ENCODE peak calls at places on chromosome 2, in nine cellular contexts. R is NCI-H524; T is brain microvascular endothelial cell; J is spleen; B is KBM-7; F is stimulated activated CD4-positive, alpha-beta T cell treated with anti-CD3 and anti-CD28 coated beads, Interleukin-15, amount 100 ng/mL, for 1 hour; G is NT2/D1; M is kidney tubule cell; C is central memory CD4-positive, alpha-beta T cell. E is an unnamed sample.

GRCh38 chr2:160816916-160817315 is 323.3 kb upstream of the RBMS1 start:
- DNase-seq in F (no peak), T (no peak), C (no peak), G (no peak), R (peak), B (no peak), M (no peak), J (no peak), E (no peak)

GRCh38 chr2:27715318-27716165 is 51.9 kb downstream of the SLC4A1AP start:
- DNase-seq in T (peak), C (peak), R (peak), G (no peak), M (peak), F (no peak), B (peak), J (no peak), E (peak)

GRCh38 chr2:184597571-184597980 is 753 bp upstream of the ZNF804A start:
- DNase-seq in G (no peak), R (peak), J (peak), M (no peak), B (peak), C (no peak), T (peak), F (no peak), E (no peak)

GRCh38 chr2:235274010-235274409 is 219.8 kb upstream of the AGAP1 start:
- DNase-seq in B (no peak), R (no peak), T (no peak), C (no peak), M (peak), J (no peak), G (no peak), F (no peak), E (no peak)

GRCh38 chr2:29495536-29495935 is 380.3 kb downstream of the CLIP4 start:
- DNase-seq in G (no peak), B (no peak), C (no peak), T (no peak), R (no peak), M (peak), J (no peak), F (no peak), E (no peak)

GRCh38 chr2:32838949-32839348 is 107.8 kb upstream of the LTBP1 start:
- DNase-seq in F (no peak), B (no peak), J (no peak), C (no peak), G (no peak), T (no peak), R (no peak), M (no peak), E (no peak)

GRCh38 chr2:132668189-132668833 is 1.7 kb downstream of the LYPD1 start:
- DNase-seq in M (peak), J (no peak), T (peak), C (no peak), B (no peak), R (peak), G (no peak), F (no peak), E (peak)

GRCh38 chr2:64548795-64549194 is 24.7 kb downstream of the AFTPH start:
- DNase-seq in J (no peak), B (no peak), T (no peak), F (no peak), M (peak), G (no peak), R (no peak), C (no peak), E (no peak)

GRCh38 chr2:225534697-225535096 is 135.2 kb downstream of the NYAP2 start:
- DNase-seq in T (no peak), R (no peak), F (no peak), B (no peak), C (no peak), G (no peak), M (no peak), J (no peak), E (no peak)

GRCh38 chr2:231222318-231223000 is 24.0 kb downstream of the ARMC9 start:
- DNase-seq in C (no peak), G (no peak), M (peak), B (no peak), J (no peak), R (no peak), F (no peak), T (peak), E (no peak)

GRCh38 chr2:109066917-109067828 is 61.8 kb upstream of the SH3RF3 start:
- DNase-seq in C (no peak), M (no peak), J (peak), T (no peak), B (no peak), R (no peak), G (no peak), F (no peak), E (no peak)

GRCh38 chr2:137910641-137911040 is 53.6 kb upstream of the HNMT start:
- DNase-seq in G (no peak), F (no peak), R (peak), J (no peak), B (peak), T (no peak), C (no peak), M (peak), E (no peak)

GRCh38 chr2:182554950-182555349 is 128.1 kb upstream of the PDE1A start:
- DNase-seq in R (no peak), J (no peak), F (no peak), G (no peak), M (no peak), T (no peak), C (no peak), B (no peak), E (no peak)

GRCh38 chr2:135600915-135601314 is 69.6 kb downstream of the R3HDM1 start:
- DNase-seq in G (no peak), J (no peak), T (no peak), F (no peak), R (no peak), C (no peak), B (peak), M (no peak), E (no peak)

GRCh38 chr2:225064928-225065327 is 22.7 kb upstream of the DOCK10 start:
- DNase-seq in B (no peak), C (no peak), T (no peak), R (no peak), J (no peak), M (no peak), G (no peak), F (no peak), E (no peak)

GRCh38 chr2:48940606-48941005 is 185.1 kb upstream of the LHCGR start:
- DNase-seq in G (no peak), B (no peak), T (peak), F (no peak), M (no peak), C (no peak), J (no peak), R (peak), E (no peak)

GRCh38 chr2:19059076-19059475 is 299.3 kb downstream of the OSR1 start:
- DNase-seq in C (no peak), R (no peak), F (no peak), M (peak), J (no peak), B (no peak), G (peak), T (no peak), E (no peak)

GRCh38 chr2:215409331-215410127 is 26.3 kb downstream of the FN1 start:
- DNase-seq in F (no peak), C (no peak), M (peak), B (no peak), R (no peak), G (no peak), T (peak), J (no peak), E (no peak)

GRCh38 chr2:33530614-33531344 is 54.3 kb downstream of the RASGRP3 start:
- DNase-seq in R (no peak), T (no peak), C (no peak), F (no peak), M (no peak), J (no peak), B (no peak), G (no peak), E (no peak)

GRCh38 chr2:95158891-95159619 is 593 bp downstream of the ZNF514 start:
- DNase-seq in R (peak), G (no peak), B (peak), F (no peak), C (no peak), M (peak), J (peak), T (peak), E (peak)

GRCh38 chr2:20675701-20676352 is 8.9 kb downstream of the GDF7 start:
- DNase-seq in G (no peak), C (no peak), B (peak), F (no peak), T (no peak), R (peak), J (peak), M (peak), E (no peak)

GRCh38 chr2:96499061-96499960 is 5.8 kb downstream of the NEURL3 start:
- DNase-seq in T (no peak), R (no peak), F (no peak), B (no peak), M (no peak), C (no peak), G (no peak), J (no peak), E (no peak)

GRCh38 chr2:98771771-98772521 is 41.0 kb upstream of the MGAT4A start:
- DNase-seq in B (peak), T (peak), C (peak), J (peak), G (no peak), M (no peak), F (peak), R (no peak), E (no peak)

GRCh38 chr2:136020831-136021230 is 35.4 kb upstream of the DARS1 start:
- DNase-seq in C (no peak), M (no peak), J (no peak), R (no peak), G (no peak), T (no peak), B (no peak), F (no peak), E (no peak)

GRCh38 chr2:235608200-235608591 is 114.4 kb downstream of the AGAP1 start:
- DNase-seq in G (no peak), C (no peak), J (no peak), B (no peak), R (no peak), F (no peak), T (no peak), M (no peak), E (no peak)

GRCh38 chr2:73415906-73416305 is 30.3 kb downstream of the ALMS1 start:
- DNase-seq in J (no peak), F (no peak), M (peak), T (no peak), R (no peak), B (no peak), C (no peak), G (no peak), E (no peak)

GRCh38 chr2:108621087-108621559 is 86.9 kb downstream of the LIMS1 start:
- DNase-seq in T (no peak), R (no peak), J (peak), B (peak), M (peak), F (peak), G (peak), C (peak), E (no peak)

GRCh38 chr2:46058140-46058539 is 239.1 kb upstream of the EPAS1 start:
- DNase-seq in M (no peak), G (no peak), R (no peak), J (no peak), B (no peak), F (no peak), C (no peak), T (no peak), E (no peak)

GRCh38 chr2:241777686-241778627 is 1.3 kb downstream of the GAL3ST2 start:
- DNase-seq in C (no peak), F (no peak), T (no peak), B (no peak), M (peak), G (no peak), J (peak), R (no peak), E (peak)

GRCh38 chr2:218022851-218023530 is 20.2 kb upstream of the TNS1 start:
- DNase-seq in C (no peak), R (no peak), G (no peak), T (no peak), B (no peak), F (no peak), M (no peak), J (peak), E (peak)

GRCh38 chr2:57549642-57550102 is 496.9 kb upstream of the VRK2 start:
- DNase-seq in R (peak), F (no peak), B (peak), J (no peak), G (no peak), T (peak), M (peak), C (no peak), E (no peak)

GRCh38 chr2:207479198-207479785 is 50.5 kb upstream of the CREB1 start:
- DNase-seq in M (no peak), J (no peak), F (no peak), B (no peak), C (peak), G (no peak), R (no peak), T (no peak), E (no peak)

GRCh38 chr2:33350632-33351031 is 125.8 kb upstream of the RASGRP3 start:
- DNase-seq in T (no peak), M (no peak), B (no peak), C (no peak), F (no peak), G (no peak), J (no peak), R (no peak), E (no peak)

E was measured in upper lobe of right lung.